ENCODE peak calls at places on chromosomes 1 and 21, in four cellular contexts. P, U, O and Q are unnamed samples.

GRCh38 chr1:203422656-203423055 is 53.0 kb upstream of the PRELP start:
- DNase-seq in P (no peak), U (no peak), O (no peak), Q (no peak)

GRCh38 chr1:234331511-234331910 is 41.7 kb upstream of the COA6 start:
- DNase-seq in P (no peak), U (no peak), O (no peak), Q (no peak)

GRCh38 chr1:202274611-202275010 is 67.1 kb downstream of the UBE2T start:
- DNase-seq in P (no peak), U (peak; percentile 31), O (peak; percentile 41), Q (no peak)

GRCh38 chr1:7279753-7280150 is 491.3 kb upstream of the VAMP3 start:
- DNase-seq in P (no peak), U (no peak), O (no peak), Q (no peak)

GRCh38 chr1:203544485-203544884 is 50.5 kb downstream of the OPTC start:
- DNase-seq in P (no peak), U (no peak), O (no peak), Q (no peak)

GRCh38 chr1:167784876-167785550 is 63.2 kb downstream of the MPZL1 start:
- DNase-seq in P (no peak), U (no peak), O (no peak), Q (no peak)

GRCh38 chr1:52636701-52637695 is 4.0 kb downstream of the SHISAL2A start:
- DNase-seq in P (no peak), U (no peak), O (no peak), Q (no peak)

GRCh38 chr1:23799570-23800395 is 771 bp downstream of the GALE start:
- DNase-seq in P (peak; percentile 64), U (peak; percentile 93), O (peak; percentile 74), Q (peak; percentile 72)

GRCh38 chr1:234355782-234356510 is 17.3 kb upstream of the COA6 start:
- DNase-seq in P (no peak), U (no peak), O (no peak), Q (no peak)

GRCh38 chr1:113981962-113982931 is 3.0 kb downstream of the OLFML3 start:
- DNase-seq in P (peak; percentile 73), U (peak; percentile 50), O (peak; percentile 88), Q (no peak)

GRCh38 chr1:5286244-5286643 is 631.8 kb downstream of the AJAP1 start:
- DNase-seq in P (no peak), U (no peak), O (no peak), Q (no peak)
- TF ChIP-seq CTCF in P (no peak), U (no peak), O (no peak), Q (no peak)

DNA sequence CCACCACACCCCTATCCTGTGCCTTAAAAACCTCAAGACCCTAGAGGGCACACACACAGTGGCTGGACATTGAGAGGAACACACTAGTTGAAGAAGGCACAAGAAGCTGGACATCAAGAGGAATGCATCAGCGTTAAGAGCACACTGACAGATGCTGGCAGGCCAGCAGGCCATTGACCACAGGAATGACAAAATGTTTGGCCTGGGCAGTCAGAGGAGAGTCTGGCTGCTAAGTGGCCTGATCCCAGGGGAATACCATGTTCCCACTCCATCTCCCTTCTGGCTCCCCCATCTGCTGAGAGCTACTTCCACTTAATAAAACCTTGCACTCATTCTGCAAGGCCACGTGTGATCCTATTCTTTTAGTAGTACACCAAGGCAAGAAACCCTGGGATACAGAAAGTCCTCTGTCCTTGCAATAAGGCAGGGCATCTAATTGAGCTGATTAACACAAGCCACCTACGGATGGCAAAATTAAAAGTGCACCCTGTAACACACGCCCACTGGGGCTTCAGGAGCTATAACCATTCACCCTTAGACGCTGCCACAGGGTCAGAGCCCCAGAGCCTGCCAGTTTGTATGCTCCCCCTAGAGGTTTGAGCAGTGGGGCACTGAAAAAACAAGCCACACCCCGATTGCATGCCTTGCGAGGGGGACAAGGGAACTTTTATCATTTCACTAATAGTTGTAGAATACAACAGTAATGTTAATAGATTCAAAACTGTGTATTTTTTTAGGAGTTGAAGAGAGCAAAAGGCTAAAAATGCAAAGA is 1216.1 kb upstream of the NCAM2 start:
- DNase-seq in P (no peak), U (no peak), O (no peak), Q (no peak)
- TF ChIP-seq CTCF in P (no peak), U (no peak), O (no peak), Q (no peak)

GRCh38 chr1:173014145-173014544 is 36.6 kb downstream of the TNFSF18 start:
- DNase-seq in P (no peak), U (no peak), O (no peak), Q (no peak)
- TF ChIP-seq CTCF in P (no peak), U (no peak), O (no peak), Q (no peak)

GRCh38 chr21:18673789-18674188 is 270.2 kb upstream of the TMPRSS15 start:
- DNase-seq in P (no peak), U (no peak), O (no peak), Q (no peak)
- TF ChIP-seq CTCF in P (no peak), U (no peak), O (no peak), Q (no peak)

GRCh38 chr1:85663382-85663781 is 44.9 kb downstream of the ZNHIT6 start:
- DNase-seq in P (no peak), U (no peak), O (no peak), Q (no peak)

GRCh38 chr1:85659174-85659573 is 49.1 kb downstream of the ZNHIT6 start:
- DNase-seq in P (no peak), U (no peak), O (no peak), Q (no peak)

GRCh38 chr1:85660541-85660940 is 47.7 kb downstream of the ZNHIT6 start:
- DNase-seq in P (no peak), U (no peak), O (no peak), Q (no peak)

GRCh38 chr1:85665932-85666331 is 42.3 kb downstream of the ZNHIT6 start:
- DNase-seq in P (no peak), U (no peak), O (no peak), Q (no peak)

GRCh38 chr1:85661767-85662166 is 46.5 kb downstream of the ZNHIT6 start:
- DNase-seq in P (no peak), U (no peak), O (no peak), Q (no peak)
- TF ChIP-seq CTCF in P (no peak), U (no peak), O (no peak), Q (no peak)

DNA sequence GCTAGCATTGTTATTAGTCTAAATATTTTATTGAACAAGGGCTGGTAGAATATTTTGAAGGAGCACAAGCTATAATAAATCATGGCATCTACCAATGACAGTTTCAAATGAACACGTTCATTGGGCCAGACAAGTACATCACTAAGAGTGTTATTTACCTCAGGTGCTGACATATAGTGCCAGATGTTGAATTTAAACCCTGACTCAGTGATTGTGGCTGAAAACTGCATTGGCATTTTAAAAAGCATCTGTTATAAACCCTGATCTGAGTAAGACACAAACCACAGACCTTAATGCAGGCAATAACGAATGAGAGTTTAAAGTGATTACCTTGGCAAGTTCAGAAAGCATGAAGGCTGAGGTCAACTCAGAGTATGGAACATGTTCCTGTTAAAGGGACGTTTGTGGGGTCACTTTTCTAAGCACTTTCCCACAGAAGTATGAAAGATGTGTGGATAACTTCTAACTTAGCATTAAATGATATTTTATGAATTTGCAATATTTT is 865.1 kb upstream of the TMPRSS15 start:
- DNase-seq in P (peak; percentile 6), U (no peak), O (no peak), Q (no peak)
- TF ChIP-seq CTCF in P (no peak), U (no peak), O (no peak), Q (no peak)